ENCODE peak calls at places on chromosomes 11 and 22, in six cellular contexts. One of them, this sample, is unnamed.

GRCh38 chr22:47155912-47156311 is 393.5 kb downstream of the TBC1D22A start:
- DNase-seq in AG09319: no peak
- DNase-seq in progenitor cell of endocrine pancreas: no peak
- DNase-seq in thoracic aorta: no peak
- DNase-seq in WERI-Rb-1: no peak
- DNase-seq in AG10803: no peak
- DNase-seq in this sample: no peak

GRCh38 chr22:19877626-19878339 is 23.1 kb upstream of the GNB1L start:
- DNase-seq in thoracic aorta: no peak
- DNase-seq in progenitor cell of endocrine pancreas: no peak
- DNase-seq in AG09319: no peak
- DNase-seq in WERI-Rb-1: no peak
- DNase-seq in AG10803: peak
- DNase-seq in this sample: no peak

GRCh38 chr11:43278302-43278956 is 33.4 kb upstream of the API5 start:
- DNase-seq in progenitor cell of endocrine pancreas: no peak
- DNase-seq in AG10803: peak
- DNase-seq in thoracic aorta: no peak
- DNase-seq in AG09319: no peak
- DNase-seq in WERI-Rb-1: peak
- DNase-seq in this sample: no peak

GRCh38 chr11:2328040-2328439 is 26.2 kb downstream of the TSPAN32 start:
- DNase-seq in WERI-Rb-1: no peak
- DNase-seq in thoracic aorta: no peak
- DNase-seq in AG09319: no peak
- DNase-seq in progenitor cell of endocrine pancreas: no peak
- DNase-seq in AG10803: no peak
- DNase-seq in this sample: no peak

GRCh38 chr11:65013692-65014145 is 241 bp upstream of the ARL2 start:
- DNase-seq in AG09319: peak
- DNase-seq in thoracic aorta: peak
- DNase-seq in WERI-Rb-1: peak
- DNase-seq in progenitor cell of endocrine pancreas: no peak
- DNase-seq in AG10803: peak
- DNase-seq in this sample: peak

GRCh38 chr11:63802637-63803414 is 10.4 kb upstream of the SPINDOC start:
- DNase-seq in thoracic aorta: no peak
- DNase-seq in WERI-Rb-1: no peak
- DNase-seq in AG09319: peak
- DNase-seq in progenitor cell of endocrine pancreas: no peak
- DNase-seq in AG10803: peak
- DNase-seq in this sample: no peak

GRCh38 chr22:23984430-23984829 is 4.5 kb downstream of the GSTT2 start:
- DNase-seq in AG09319: no peak
- DNase-seq in progenitor cell of endocrine pancreas: no peak
- DNase-seq in AG10803: no peak
- DNase-seq in WERI-Rb-1: no peak
- DNase-seq in thoracic aorta: no peak
- DNase-seq in this sample: no peak

GRCh38 chr11:130037058-130037457 is 32.6 kb upstream of the APLP2 start:
- DNase-seq in WERI-Rb-1: no peak
- DNase-seq in progenitor cell of endocrine pancreas: no peak
- DNase-seq in thoracic aorta: no peak
- DNase-seq in AG09319: peak
- DNase-seq in AG10803: peak
- DNase-seq in this sample: peak

GRCh38 chr11:128929991-128930390 is 12.7 kb downstream of the TP53AIP1 start:
- DNase-seq in WERI-Rb-1: no peak
- DNase-seq in progenitor cell of endocrine pancreas: no peak
- DNase-seq in AG09319: no peak
- DNase-seq in AG10803: peak
- DNase-seq in thoracic aorta: no peak
- DNase-seq in this sample: no peak

GRCh38 chr11:67273260-67273990 is 7.2 kb downstream of the GRK2 start:
- DNase-seq in thoracic aorta: no peak
- DNase-seq in WERI-Rb-1: no peak
- DNase-seq in AG09319: no peak
- DNase-seq in progenitor cell of endocrine pancreas: no peak
- DNase-seq in AG10803: no peak
- DNase-seq in this sample: no peak

GRCh38 chr11:58164389-58164788 is 24.5 kb upstream of the OR9Q2 start:
- DNase-seq in thoracic aorta: no peak
- DNase-seq in progenitor cell of endocrine pancreas: no peak
- DNase-seq in WERI-Rb-1: no peak
- DNase-seq in AG09319: no peak
- DNase-seq in AG10803: no peak
- DNase-seq in this sample: no peak

GRCh38 chr22:19974233-19974861 is 32.7 kb upstream of the TXNRD2 start:
- DNase-seq in AG10803: peak
- DNase-seq in AG09319: no peak
- DNase-seq in WERI-Rb-1: peak
- DNase-seq in progenitor cell of endocrine pancreas: peak
- DNase-seq in thoracic aorta: no peak
- DNase-seq in this sample: no peak

GRCh38 chr22:23678133-23678532 is 12.7 kb upstream of the RGL4 start:
- DNase-seq in AG09319: no peak
- DNase-seq in AG10803: no peak
- DNase-seq in WERI-Rb-1: no peak
- DNase-seq in thoracic aorta: no peak
- DNase-seq in progenitor cell of endocrine pancreas: no peak
- DNase-seq in this sample: no peak

GRCh38 chr11:37747121-37747520 is 1149.1 kb upstream of the RAG2 start:
- DNase-seq in WERI-Rb-1: no peak
- DNase-seq in AG09319: no peak
- DNase-seq in AG10803: no peak
- DNase-seq in thoracic aorta: no peak
- DNase-seq in progenitor cell of endocrine pancreas: no peak
- DNase-seq in this sample: no peak

GRCh38 chr11:2665747-2666710 is 33.8 kb downstream of the KCNQ1OT1 start:
- DNase-seq in AG10803: no peak
- DNase-seq in WERI-Rb-1: peak
- DNase-seq in thoracic aorta: no peak
- DNase-seq in progenitor cell of endocrine pancreas: peak
- DNase-seq in AG09319: no peak
- DNase-seq in this sample: peak

GRCh38 chr11:65593518-65594414 is 1.8 kb downstream of the KCNK7 start:
- DNase-seq in thoracic aorta: no peak
- DNase-seq in AG09319: no peak
- DNase-seq in progenitor cell of endocrine pancreas: no peak
- DNase-seq in AG10803: no peak
- DNase-seq in WERI-Rb-1: peak
- DNase-seq in this sample: no peak

GRCh38 chr11:24511518-24511917 is 14.7 kb downstream of the LUZP2 start:
- DNase-seq in progenitor cell of endocrine pancreas: no peak
- DNase-seq in thoracic aorta: no peak
- DNase-seq in WERI-Rb-1: no peak
- DNase-seq in AG10803: no peak
- DNase-seq in AG09319: no peak
- DNase-seq in this sample: no peak

GRCh38 chr11:115925568-115925904 is 421.3 kb upstream of the CADM1 start:
- DNase-seq in thoracic aorta: no peak
- DNase-seq in AG10803: no peak
- DNase-seq in AG09319: no peak
- DNase-seq in progenitor cell of endocrine pancreas: no peak
- DNase-seq in WERI-Rb-1: no peak
- DNase-seq in this sample: no peak

GRCh38 chr22:39279170-39279850 is 34.5 kb upstream of the PDGFB start:
- DNase-seq in WERI-Rb-1: no peak
- DNase-seq in thoracic aorta: no peak
- DNase-seq in AG09319: no peak
- DNase-seq in progenitor cell of endocrine pancreas: no peak
- DNase-seq in AG10803: no peak
- DNase-seq in this sample: no peak

GRCh38 chr22:39277135-39277607 is 32.4 kb upstream of the PDGFB start:
- DNase-seq in AG10803: peak
- DNase-seq in AG09319: peak
- DNase-seq in progenitor cell of endocrine pancreas: no peak
- DNase-seq in thoracic aorta: no peak
- DNase-seq in WERI-Rb-1: no peak
- DNase-seq in this sample: no peak

GRCh38 chr22:39275814-39276443 is 31.1 kb upstream of the PDGFB start:
- DNase-seq in progenitor cell of endocrine pancreas: no peak
- DNase-seq in AG10803: no peak
- DNase-seq in WERI-Rb-1: peak
- DNase-seq in thoracic aorta: no peak
- DNase-seq in AG09319: no peak
- DNase-seq in this sample: no peak

GRCh38 chr22:39276461-39277134 is 31.8 kb upstream of the PDGFB start:
- DNase-seq in WERI-Rb-1: no peak
- DNase-seq in AG10803: no peak
- DNase-seq in AG09319: no peak
- DNase-seq in progenitor cell of endocrine pancreas: no peak
- DNase-seq in thoracic aorta: no peak
- DNase-seq in this sample: no peak

DNA sequence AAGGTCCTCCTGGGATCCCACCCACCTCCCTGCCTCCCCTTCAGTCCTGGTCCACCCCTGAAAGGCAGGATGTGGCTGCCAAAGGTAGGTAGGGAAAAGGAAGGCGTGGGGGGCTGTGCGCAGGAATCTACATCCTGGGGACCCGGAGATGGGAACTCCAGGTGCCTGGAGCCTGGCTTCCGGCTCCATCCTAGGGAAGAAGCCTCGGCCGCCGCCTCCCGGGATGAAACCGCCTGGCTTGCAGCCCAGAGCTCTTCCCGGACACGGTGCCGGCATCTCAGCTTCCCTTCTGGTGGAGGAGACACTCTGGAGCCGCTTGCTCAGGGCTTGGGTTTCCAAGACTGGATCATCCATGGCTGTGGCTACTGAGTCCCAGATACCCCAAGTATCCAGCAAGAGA is 33.3 kb upstream of the PDGFB start:
- DNase-seq in thoracic aorta: no peak
- DNase-seq in progenitor cell of endocrine pancreas: no peak
- DNase-seq in AG10803: peak
- DNase-seq in WERI-Rb-1: no peak
- DNase-seq in AG09319: no peak
- DNase-seq in this sample: no peak
- TF ChIP-seq CTCF in thoracic aorta: no peak
- TF ChIP-seq CTCF in progenitor cell of endocrine pancreas: no peak
- TF ChIP-seq CTCF in AG10803: no peak
- TF ChIP-seq CTCF in WERI-Rb-1: no peak
- TF ChIP-seq CTCF in AG09319: no peak
- TF ChIP-seq CTCF in this sample: no peak

GRCh38 chr11:8686325-8686724 is 3.7 kb downstream of the RPL27A start:
- DNase-seq in AG09319: no peak
- DNase-seq in AG10803: no peak
- DNase-seq in WERI-Rb-1: no peak
- DNase-seq in thoracic aorta: no peak
- DNase-seq in progenitor cell of endocrine pancreas: no peak
- DNase-seq in this sample: no peak

GRCh38 chr11:8690374-8691342 is 8.1 kb downstream of the RPL27A start:
- DNase-seq in thoracic aorta: no peak
- DNase-seq in AG09319: no peak
- DNase-seq in AG10803: no peak
- DNase-seq in progenitor cell of endocrine pancreas: no peak
- DNase-seq in WERI-Rb-1: no peak
- DNase-seq in this sample: no peak

GRCh38 chr11:8689726-8690255 is 7.2 kb downstream of the RPL27A start:
- DNase-seq in AG10803: no peak
- DNase-seq in thoracic aorta: no peak
- DNase-seq in progenitor cell of endocrine pancreas: no peak
- DNase-seq in AG09319: no peak
- DNase-seq in WERI-Rb-1: no peak
- DNase-seq in this sample: no peak

GRCh38 chr11:8685820-8686219 is 3.2 kb downstream of the RPL27A start:
- DNase-seq in AG10803: no peak
- DNase-seq in thoracic aorta: no peak
- DNase-seq in AG09319: no peak
- DNase-seq in progenitor cell of endocrine pancreas: no peak
- DNase-seq in WERI-Rb-1: no peak
- DNase-seq in this sample: no peak

DNA sequence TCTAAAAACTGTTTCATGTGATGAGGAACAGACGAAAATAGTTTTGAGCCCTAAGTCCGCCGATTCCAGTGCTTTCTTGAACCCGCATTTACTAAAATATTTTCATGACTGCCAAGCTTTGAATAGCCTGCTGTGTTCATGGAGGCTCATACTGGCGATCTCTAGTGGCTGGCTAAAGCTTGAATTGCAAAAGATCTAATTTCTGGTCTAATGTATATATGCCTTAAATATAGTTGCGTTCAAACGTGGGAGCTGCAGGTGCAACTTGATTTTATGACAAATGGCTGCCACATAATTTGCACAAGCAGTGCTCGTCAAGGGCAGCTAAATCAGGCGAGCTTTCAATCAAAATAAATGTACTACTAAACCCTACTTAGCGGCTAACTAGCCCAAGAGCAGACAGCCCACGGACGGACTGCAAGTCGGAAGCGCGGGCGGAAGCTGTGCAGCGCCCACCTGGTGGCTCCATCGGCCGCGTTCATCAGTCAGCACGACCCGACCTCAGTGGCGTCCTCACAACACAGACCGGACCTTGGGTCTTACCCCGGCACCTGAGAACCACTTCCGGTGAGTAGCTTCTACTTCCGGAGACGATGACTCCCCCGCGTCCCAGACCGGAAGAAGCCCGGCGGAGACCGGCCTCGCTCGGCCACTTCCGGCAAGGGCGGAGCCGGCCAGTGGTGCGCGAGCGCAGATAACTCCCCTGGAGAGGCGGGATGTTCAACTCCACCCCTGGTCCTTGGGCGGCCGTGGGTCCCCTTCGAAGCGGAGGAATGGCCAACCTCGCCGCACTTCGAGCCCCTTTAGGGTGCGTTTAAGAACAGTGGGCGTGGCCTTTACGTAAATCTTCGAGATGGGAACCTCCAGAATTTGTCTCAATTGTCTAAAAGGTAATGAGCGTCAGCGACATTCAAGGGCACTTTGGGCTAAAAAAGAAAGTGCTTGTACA is 6.1 kb downstream of the RPL27A start:
- DNase-seq in progenitor cell of endocrine pancreas: peak
- DNase-seq in thoracic aorta: peak
- DNase-seq in WERI-Rb-1: peak
- DNase-seq in AG09319: peak
- DNase-seq in AG10803: peak
- DNase-seq in this sample: peak
- TF ChIP-seq CTCF in progenitor cell of endocrine pancreas: peak
- TF ChIP-seq CTCF in thoracic aorta: no peak
- TF ChIP-seq CTCF in WERI-Rb-1: peak
- TF ChIP-seq CTCF in AG09319: peak
- TF ChIP-seq CTCF in AG10803: no peak
- TF ChIP-seq CTCF in this sample: peak

GRCh38 chr11:102520514-102520913 is 10.0 kb downstream of the MMP7 start:
- DNase-seq in AG10803: no peak
- DNase-seq in progenitor cell of endocrine pancreas: no peak
- DNase-seq in AG09319: no peak
- DNase-seq in thoracic aorta: no peak
- DNase-seq in WERI-Rb-1: no peak
- DNase-seq in this sample: no peak
- TF ChIP-seq CTCF in AG10803: no peak
- TF ChIP-seq CTCF in progenitor cell of endocrine pancreas: no peak
- TF ChIP-seq CTCF in AG09319: no peak
- TF ChIP-seq CTCF in thoracic aorta: no peak
- TF ChIP-seq CTCF in WERI-Rb-1: no peak
- TF ChIP-seq CTCF in this sample: no peak

DNA sequence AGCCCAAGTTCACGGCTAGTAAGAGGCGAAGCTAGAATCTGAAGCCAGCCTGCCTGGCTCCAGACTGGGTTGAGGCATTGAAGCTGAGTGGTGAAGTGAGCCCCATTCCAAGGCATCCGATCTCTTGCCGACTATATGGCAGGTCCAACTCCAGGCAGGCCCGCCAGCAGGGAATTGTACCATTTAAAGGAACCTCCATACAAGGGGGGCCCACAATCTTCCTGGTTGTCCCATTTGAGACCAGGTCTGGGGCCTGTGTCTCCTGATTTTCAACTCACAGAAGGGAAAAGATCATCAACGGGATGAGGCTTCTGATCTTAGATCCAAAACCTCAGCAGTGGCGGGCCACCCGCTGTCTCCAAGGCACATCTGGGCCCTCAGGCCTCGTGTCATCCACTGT is 4.1 kb downstream of the SCN2B start:
- DNase-seq in AG09319: no peak
- DNase-seq in WERI-Rb-1: no peak
- DNase-seq in AG10803: no peak
- DNase-seq in progenitor cell of endocrine pancreas: no peak
- DNase-seq in thoracic aorta: no peak
- DNase-seq in this sample: no peak
- TF ChIP-seq CTCF in AG09319: no peak
- TF ChIP-seq CTCF in WERI-Rb-1: no peak
- TF ChIP-seq CTCF in AG10803: no peak
- TF ChIP-seq CTCF in progenitor cell of endocrine pancreas: no peak
- TF ChIP-seq CTCF in thoracic aorta: no peak
- TF ChIP-seq CTCF in this sample: no peak

This sample was measured in osteocyte.